ENCODE peak calls at places on chromosomes 4 and X, in ten cellular contexts. One of them, this sample, is unnamed. For H3K4me1, the result is how much of the 10 kb centered on the place peaks cover.

GRCh38 chrX:46386511-46386910 is 158.7 kb downstream of the ZNF674 start:
- DNase-seq in breast epithelium: no peak
- DNase-seq in tibial nerve: no peak
- DNase-seq in K562: no peak
- DNase-seq in A549: no peak
- DNase-seq in heart left ventricle: no peak
- DNase-seq in testis: no peak
- DNase-seq in HCT116: no peak
- DNase-seq in H1: no peak
- DNase-seq in Peyer's patch: no peak
- DNase-seq in this sample: no peak

GRCh38 chr4:26893491-26893890 is 32.9 kb downstream of the STIM2 start:
- DNase-seq in A549: no peak
- DNase-seq in K562: no peak
- DNase-seq in HCT116: no peak
- DNase-seq in H1: no peak
- DNase-seq in testis: no peak
- DNase-seq in Peyer's patch: no peak
- DNase-seq in breast epithelium: no peak
- DNase-seq in heart left ventricle: no peak
- DNase-seq in tibial nerve: no peak
- DNase-seq in this sample: no peak

GRCh38 chrX:69145714-69146113 is 19.5 kb downstream of the PJA1 start:
- DNase-seq in A549: no peak
- DNase-seq in testis: no peak
- DNase-seq in Peyer's patch: no peak
- DNase-seq in heart left ventricle: no peak
- DNase-seq in tibial nerve: no peak
- DNase-seq in K562: no peak
- DNase-seq in H1: no peak
- DNase-seq in HCT116: no peak
- DNase-seq in breast epithelium: no peak
- DNase-seq in this sample: peak

GRCh38 chr4:73978886-73979285 is 2.9 kb downstream of the PF4 start:
- DNase-seq in Peyer's patch: no peak
- DNase-seq in tibial nerve: no peak
- DNase-seq in HCT116: no peak
- DNase-seq in H1: no peak
- DNase-seq in A549: no peak
- DNase-seq in testis: no peak
- DNase-seq in K562: peak
- DNase-seq in heart left ventricle: no peak
- DNase-seq in breast epithelium: no peak
- DNase-seq in this sample: no peak

GRCh38 chrX:56366901-56367300 is 134.7 kb downstream of the KLF8 start:
- DNase-seq in testis: no peak
- DNase-seq in breast epithelium: no peak
- DNase-seq in H1: no peak
- DNase-seq in K562: no peak
- DNase-seq in heart left ventricle: no peak
- DNase-seq in tibial nerve: no peak
- DNase-seq in A549: no peak
- DNase-seq in Peyer's patch: no peak
- DNase-seq in HCT116: no peak
- DNase-seq in this sample: peak

GRCh38 chr4:109998867-109999303 is 86.2 kb downstream of the EGF start:
- DNase-seq in K562: peak
- DNase-seq in testis: no peak
- DNase-seq in H1: no peak
- DNase-seq in heart left ventricle: peak
- DNase-seq in A549: peak
- DNase-seq in HCT116: peak
- DNase-seq in tibial nerve: peak
- DNase-seq in Peyer's patch: no peak
- DNase-seq in breast epithelium: no peak
- DNase-seq in this sample: no peak

GRCh38 chrX:17601816-17602215 is 135.5 kb upstream of the SCML1 start:
- DNase-seq in K562: no peak
- DNase-seq in HCT116: no peak
- DNase-seq in H1: no peak
- DNase-seq in A549: no peak
- DNase-seq in heart left ventricle: no peak
- DNase-seq in tibial nerve: no peak
- DNase-seq in testis: no peak
- DNase-seq in Peyer's patch: no peak
- DNase-seq in breast epithelium: no peak
- DNase-seq in this sample: no peak

GRCh38 chr4:81424336-81424735 is 47.4 kb downstream of the RASGEF1B start:
- DNase-seq in K562: no peak
- DNase-seq in heart left ventricle: no peak
- DNase-seq in tibial nerve: no peak
- DNase-seq in A549: no peak
- DNase-seq in H1: no peak
- DNase-seq in breast epithelium: no peak
- DNase-seq in testis: no peak
- DNase-seq in HCT116: no peak
- DNase-seq in Peyer's patch: no peak
- DNase-seq in this sample: no peak

GRCh38 chrX:78375894-78376293 is 48.5 kb upstream of the CYSLTR1 start:
- DNase-seq in H1: no peak
- DNase-seq in tibial nerve: no peak
- DNase-seq in Peyer's patch: no peak
- DNase-seq in HCT116: no peak
- DNase-seq in K562: no peak
- DNase-seq in testis: no peak
- DNase-seq in breast epithelium: no peak
- DNase-seq in A549: no peak
- DNase-seq in heart left ventricle: no peak
- DNase-seq in this sample: no peak

GRCh38 chrX:24153796-24154189 is 4.3 kb downstream of the ZFX start:
- DNase-seq in Peyer's patch: no peak
- DNase-seq in H1: no peak
- DNase-seq in A549: no peak
- DNase-seq in tibial nerve: no peak
- DNase-seq in HCT116: no peak
- DNase-seq in heart left ventricle: no peak
- DNase-seq in K562: no peak
- DNase-seq in testis: no peak
- DNase-seq in breast epithelium: no peak
- DNase-seq in this sample: no peak
- H3K4me1 ChIP-seq in Peyer's patch: under half
- H3K4me1 ChIP-seq in H1: under half
- H3K4me1 ChIP-seq in A549: half or more
- H3K4me1 ChIP-seq in tibial nerve: half or more
- H3K4me1 ChIP-seq in HCT116: under half
- H3K4me1 ChIP-seq in heart left ventricle: half or more
- H3K4me1 ChIP-seq in K562: under half
- H3K4me1 ChIP-seq in testis: under half
- H3K4me1 ChIP-seq in breast epithelium: under half
- H3K4me1 ChIP-seq in this sample: under half

DNA sequence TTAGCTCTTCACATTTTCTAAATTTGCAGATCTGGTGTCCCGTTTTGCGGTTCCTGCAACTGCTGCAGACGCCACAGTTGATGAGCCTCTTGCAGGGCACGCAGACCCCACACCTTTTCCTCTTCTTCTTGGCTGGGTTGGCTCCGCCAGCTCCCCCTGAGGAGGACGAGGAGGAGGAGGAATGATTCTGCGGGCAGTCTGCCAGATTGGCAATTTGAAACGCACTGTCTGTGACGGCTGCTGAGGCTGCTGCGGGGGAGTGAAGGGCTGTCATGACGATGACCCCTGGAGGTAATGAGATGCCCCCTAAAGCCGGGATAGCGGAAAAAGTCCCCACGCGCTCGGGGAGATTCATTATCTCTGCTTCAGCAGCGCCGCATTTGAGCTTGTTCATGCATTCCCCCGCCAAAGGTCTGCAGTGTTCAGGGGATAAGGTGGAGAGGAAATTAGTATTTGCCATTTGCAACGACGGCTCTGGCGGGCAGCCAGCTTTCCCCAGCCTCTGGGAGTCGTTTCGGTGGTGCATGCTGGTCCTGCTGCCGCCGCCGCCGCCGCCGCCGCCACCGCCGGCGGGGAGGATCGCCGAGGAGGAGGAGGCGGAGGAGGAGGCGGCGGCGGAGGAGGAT is 3.8 kb downstream of the CXXC4 start:
- DNase-seq in A549: peak
- DNase-seq in breast epithelium: peak
- DNase-seq in K562: peak
- DNase-seq in H1: no peak
- DNase-seq in Peyer's patch: peak
- DNase-seq in tibial nerve: peak
- DNase-seq in testis: peak
- DNase-seq in HCT116: no peak
- DNase-seq in heart left ventricle: peak
- DNase-seq in this sample: peak
- TF ChIP-seq POLR2A in A549: no peak
- TF ChIP-seq POLR2A in breast epithelium: no peak
- TF ChIP-seq POLR2A in K562: no peak
- TF ChIP-seq POLR2A in H1: no peak
- TF ChIP-seq POLR2A in Peyer's patch: peak
- TF ChIP-seq POLR2A in tibial nerve: no peak
- TF ChIP-seq POLR2A in testis: no peak
- TF ChIP-seq POLR2A in HCT116: no peak
- TF ChIP-seq POLR2A in heart left ventricle: no peak
- TF ChIP-seq POLR2A in this sample: no peak

GRCh38 chr4:1796486-1797204 is 3.6 kb downstream of the FGFR3 start:
- DNase-seq in testis: no peak
- DNase-seq in HCT116: no peak
- DNase-seq in tibial nerve: no peak
- DNase-seq in H1: no peak
- DNase-seq in K562: no peak
- DNase-seq in heart left ventricle: no peak
- DNase-seq in Peyer's patch: no peak
- DNase-seq in breast epithelium: no peak
- DNase-seq in A549: no peak
- DNase-seq in this sample: no peak

GRCh38 chr4:1793940-1794808 is 1.1 kb downstream of the FGFR3 start:
- DNase-seq in testis: no peak
- DNase-seq in heart left ventricle: no peak
- DNase-seq in tibial nerve: no peak
- DNase-seq in breast epithelium: no peak
- DNase-seq in Peyer's patch: no peak
- DNase-seq in K562: peak
- DNase-seq in HCT116: no peak
- DNase-seq in H1: no peak
- DNase-seq in A549: no peak
- DNase-seq in this sample: no peak

GRCh38 chr4:1793496-1793840 is 375 bp downstream of the FGFR3 start:
- DNase-seq in A549: peak
- DNase-seq in breast epithelium: no peak
- DNase-seq in HCT116: no peak
- DNase-seq in H1: no peak
- DNase-seq in Peyer's patch: peak
- DNase-seq in tibial nerve: no peak
- DNase-seq in testis: no peak
- DNase-seq in heart left ventricle: peak
- DNase-seq in K562: peak
- DNase-seq in this sample: no peak

GRCh38 chr4:1795304-1796195 is 2.5 kb downstream of the FGFR3 start:
- DNase-seq in HCT116: no peak
- DNase-seq in breast epithelium: no peak
- DNase-seq in A549: no peak
- DNase-seq in testis: no peak
- DNase-seq in heart left ventricle: no peak
- DNase-seq in K562: peak
- DNase-seq in tibial nerve: no peak
- DNase-seq in H1: no peak
- DNase-seq in Peyer's patch: peak
- DNase-seq in this sample: no peak

GRCh38 chr4:1794809-1795303 is 1.8 kb downstream of the FGFR3 start:
- DNase-seq in Peyer's patch: no peak
- DNase-seq in testis: no peak
- DNase-seq in breast epithelium: no peak
- DNase-seq in A549: no peak
- DNase-seq in K562: no peak
- DNase-seq in tibial nerve: no peak
- DNase-seq in H1: no peak
- DNase-seq in heart left ventricle: no peak
- DNase-seq in HCT116: no peak
- DNase-seq in this sample: no peak
- H3K4me3 ChIP-seq in Peyer's patch: peak
- H3K4me3 ChIP-seq in testis: peak
- H3K4me3 ChIP-seq in breast epithelium: peak
- H3K4me3 ChIP-seq in A549: peak
- H3K4me3 ChIP-seq in K562: peak
- H3K4me3 ChIP-seq in tibial nerve: peak
- H3K4me3 ChIP-seq in H1: peak
- H3K4me3 ChIP-seq in heart left ventricle: peak
- H3K4me3 ChIP-seq in HCT116: peak
- H3K4me3 ChIP-seq in this sample: peak

GRCh38 chr4:145541266-145541770 is 59.7 kb downstream of the SMAD1 start:
- DNase-seq in heart left ventricle: no peak
- DNase-seq in testis: no peak
- DNase-seq in K562: no peak
- DNase-seq in breast epithelium: no peak
- DNase-seq in tibial nerve: no peak
- DNase-seq in HCT116: no peak
- DNase-seq in Peyer's patch: no peak
- DNase-seq in H1: no peak
- DNase-seq in A549: no peak
- DNase-seq in this sample: no peak
- H3K4me1 ChIP-seq in heart left ventricle: half or more
- H3K4me1 ChIP-seq in testis: under half
- H3K4me1 ChIP-seq in K562: under half
- H3K4me1 ChIP-seq in breast epithelium: under half
- H3K4me1 ChIP-seq in tibial nerve: half or more
- H3K4me1 ChIP-seq in HCT116: under half
- H3K4me1 ChIP-seq in Peyer's patch: under half
- H3K4me1 ChIP-seq in H1: under half
- H3K4me1 ChIP-seq in A549: under half
- H3K4me1 ChIP-seq in this sample: under half

DNA sequence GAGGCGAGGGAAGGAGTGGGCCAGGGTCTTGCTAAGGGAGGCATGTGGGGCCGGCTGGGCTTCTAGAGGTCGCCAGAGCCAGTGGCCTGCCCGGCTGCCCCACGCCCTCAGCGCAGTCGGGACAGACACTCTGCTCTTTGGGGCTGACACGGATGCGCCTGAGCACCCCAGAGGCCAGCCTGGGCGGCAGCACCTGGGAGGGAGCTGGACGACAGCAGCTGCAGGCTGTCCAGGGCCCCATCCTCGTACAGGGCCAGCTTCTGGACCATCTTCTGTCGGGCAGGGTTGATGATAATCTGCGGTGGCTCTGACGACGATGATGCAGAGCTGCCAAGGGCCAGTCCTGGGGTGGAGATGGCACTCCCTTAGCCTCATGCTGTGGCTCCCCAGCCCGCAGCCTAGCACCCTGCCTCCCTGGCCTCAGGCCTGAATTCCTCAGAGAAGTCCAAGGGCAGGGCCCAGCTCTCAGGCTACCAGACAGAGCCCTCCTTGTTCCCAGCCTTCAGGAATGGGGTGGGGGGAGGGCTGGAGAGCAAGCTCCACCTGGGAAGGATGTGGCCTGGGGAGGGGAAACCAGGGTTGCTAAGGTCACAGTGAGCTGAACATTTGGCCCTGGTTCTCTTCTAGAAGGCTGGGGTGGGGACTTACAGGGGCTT is 7.2 kb downstream of the IRAK1 start:
- DNase-seq in H1: no peak
- DNase-seq in heart left ventricle: no peak
- DNase-seq in testis: peak
- DNase-seq in Peyer's patch: no peak
- DNase-seq in tibial nerve: no peak
- DNase-seq in K562: no peak
- DNase-seq in A549: no peak
- DNase-seq in HCT116: no peak
- DNase-seq in breast epithelium: peak
- DNase-seq in this sample: no peak
- TF ChIP-seq POLR2A in H1: no peak
- TF ChIP-seq POLR2A in heart left ventricle: no peak
- TF ChIP-seq POLR2A in testis: no peak
- TF ChIP-seq POLR2A in Peyer's patch: no peak
- TF ChIP-seq POLR2A in tibial nerve: no peak
- TF ChIP-seq POLR2A in K562: peak
- TF ChIP-seq POLR2A in A549: no peak
- TF ChIP-seq POLR2A in HCT116: no peak
- TF ChIP-seq POLR2A in breast epithelium: no peak
- TF ChIP-seq POLR2A in this sample: no peak

This sample was measured in ovary.